ENCODE peak calls at places on chromosomes 6 and 20, in eight cellular contexts. D is breast epithelium, K is HCT116, E is ovary, O is A549, X is lower leg skin, Y is spleen, M is adrenal gland. W is an unnamed sample.

GRCh38 chr6:6875818-6876470 is 231.8 kb upstream of the RREB1 start:
- DNase-seq in X (no peak), K (peak; percentile 66), D (no peak), E (no peak), Y (no peak), M (peak; percentile 44), O (peak; percentile 59), W (no peak)

GRCh38 chr6:95231416-95231815 is 345.9 kb upstream of the MANEA start:
- DNase-seq in M (no peak), K (no peak), O (no peak), X (no peak), D (no peak), Y (no peak), E (no peak), W (no peak)

GRCh38 chr6:163815796-163816195 is 401.3 kb downstream of the QKI start:
- DNase-seq in X (peak; percentile 74), K (no peak), E (no peak), M (no peak), D (no peak), Y (no peak), O (no peak), W (no peak)

GRCh38 chr6:105810922-105811482 is 275.1 kb upstream of the PRDM1 start:
- DNase-seq in O (no peak), E (no peak), M (no peak), K (no peak), D (no peak), Y (no peak), X (no peak), W (no peak)

GRCh38 chr6:29419516-29419915 is 4.8 kb downstream of the OR12D1 start:
- DNase-seq in E (no peak), Y (no peak), D (no peak), K (no peak), O (no peak), M (no peak), X (no peak), W (no peak)

GRCh38 chr6:43893073-43893472 is 123.1 kb downstream of the VEGFA start:
- DNase-seq in E (no peak), O (no peak), X (no peak), Y (peak; percentile 57), D (no peak), K (no peak), M (peak; percentile 26), W (no peak)

GRCh38 chr6:117352466-117353081 is 73.2 kb downstream of the ROS1 start:
- DNase-seq in X (no peak), D (no peak), E (no peak), O (peak; percentile 13), K (peak; percentile 24), M (no peak), Y (no peak), W (no peak)

GRCh38 chr6:92110390-92110789 is 1309.0 kb downstream of the EPHA7 start:
- DNase-seq in X (no peak), D (no peak), Y (no peak), K (no peak), O (no peak), E (no peak), M (no peak), W (no peak)

GRCh38 chr6:26224940-26225847 is 138.0 kb downstream of the HFE start:
- DNase-seq in K (no peak), E (peak; percentile 65), Y (peak; percentile 82), X (no peak), O (no peak), D (no peak), M (no peak), W (no peak)

GRCh38 chr6:81834141-81834621 is 81.7 kb upstream of the TENT5A start:
- DNase-seq in O (no peak), D (no peak), X (no peak), E (peak; percentile 58), Y (no peak), K (no peak), M (peak; percentile 40), W (peak; percentile 70)

GRCh38 chr6:144415835-144416237 is 130.7 kb downstream of the UTRN start:
- DNase-seq in O (no peak), D (no peak), M (no peak), X (no peak), Y (no peak), E (no peak), K (no peak), W (no peak)

GRCh38 chr6:108941867-108942266 is 93.6 kb downstream of the ARMC2 start:
- DNase-seq in K (no peak), M (no peak), X (no peak), Y (no peak), E (no peak), D (no peak), O (no peak), W (no peak)

GRCh38 chr6:126337323-126337722 is 2.6 kb upstream of the CENPW start:
- DNase-seq in M (peak; percentile 22), K (no peak), E (no peak), D (peak; percentile 40), O (no peak), Y (no peak), X (no peak), W (no peak)

GRCh38 chr6:125480571-125480970 is 178.8 kb upstream of the HDDC2 start:
- DNase-seq in X (no peak), E (no peak), O (no peak), Y (no peak), D (no peak), M (no peak), K (no peak), W (no peak)

GRCh38 chr6:158516098-158516497 is 43.8 kb upstream of the TMEM181 start:
- DNase-seq in E (no peak), X (no peak), O (no peak), D (no peak), K (no peak), Y (no peak), M (no peak), W (no peak)

GRCh38 chr20:17972121-17972520 is 3.3 kb downstream of the MGME1 start:
- DNase-seq in Y (no peak), E (no peak), M (no peak), D (no peak), X (no peak), K (no peak), O (no peak), W (no peak)

GRCh38 chr20:9514461-9515210 is at the start of gene LAMP5:
- DNase-seq in K (no peak), E (no peak), M (peak; percentile 31), D (no peak), O (no peak), X (no peak), Y (no peak), W (no peak)

GRCh38 chr6:3228046-3228671 is 706 bp upstream of the TUBB2B start:
- DNase-seq in X (peak; percentile 86), E (no peak), O (no peak), D (no peak), M (no peak), K (no peak), Y (peak; percentile 77), W (no peak)

GRCh38 chr6:136791296-136792065 is 796 bp downstream of the MAP3K5 start:
- DNase-seq in O (peak; percentile 7), M (peak; percentile 63), D (peak; percentile 59), K (no peak), E (peak; percentile 73), Y (peak; percentile 94), X (peak; percentile 93), W (peak; percentile 75)
- TF ChIP-seq POLR2A in O (no peak), M (peak; percentile 70), D (no peak), K (no peak), E (peak; percentile 42), Y (peak; percentile 64), X (no peak), W (no peak)

DNA sequence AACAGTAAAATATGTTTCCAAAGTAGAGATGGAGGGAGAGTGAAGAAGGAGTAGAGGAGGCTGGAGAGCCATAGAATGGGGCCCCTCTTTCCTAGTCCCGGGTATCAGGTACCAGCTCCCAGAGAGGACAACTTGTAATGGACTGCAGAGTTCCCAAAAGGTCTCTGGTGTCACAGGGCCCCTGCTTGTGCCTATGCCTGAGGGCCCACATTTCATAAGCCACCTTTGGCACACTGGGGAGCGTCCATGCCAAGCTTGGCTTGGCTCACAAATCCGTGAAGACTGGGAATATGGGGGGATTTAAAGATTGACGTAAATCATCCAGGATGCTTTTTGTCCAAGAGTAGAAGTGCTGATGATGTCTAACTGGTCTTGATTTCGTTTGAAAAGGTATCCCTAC is 16.4 kb upstream of the SLC22A3 start:
- DNase-seq in O (no peak), Y (no peak), M (no peak), E (no peak), D (no peak), K (no peak), X (no peak), W (no peak)
- TF ChIP-seq POLR2A in O (no peak), Y (no peak), M (no peak), E (no peak), D (no peak), K (no peak), X (no peak), W (no peak)

DNA sequence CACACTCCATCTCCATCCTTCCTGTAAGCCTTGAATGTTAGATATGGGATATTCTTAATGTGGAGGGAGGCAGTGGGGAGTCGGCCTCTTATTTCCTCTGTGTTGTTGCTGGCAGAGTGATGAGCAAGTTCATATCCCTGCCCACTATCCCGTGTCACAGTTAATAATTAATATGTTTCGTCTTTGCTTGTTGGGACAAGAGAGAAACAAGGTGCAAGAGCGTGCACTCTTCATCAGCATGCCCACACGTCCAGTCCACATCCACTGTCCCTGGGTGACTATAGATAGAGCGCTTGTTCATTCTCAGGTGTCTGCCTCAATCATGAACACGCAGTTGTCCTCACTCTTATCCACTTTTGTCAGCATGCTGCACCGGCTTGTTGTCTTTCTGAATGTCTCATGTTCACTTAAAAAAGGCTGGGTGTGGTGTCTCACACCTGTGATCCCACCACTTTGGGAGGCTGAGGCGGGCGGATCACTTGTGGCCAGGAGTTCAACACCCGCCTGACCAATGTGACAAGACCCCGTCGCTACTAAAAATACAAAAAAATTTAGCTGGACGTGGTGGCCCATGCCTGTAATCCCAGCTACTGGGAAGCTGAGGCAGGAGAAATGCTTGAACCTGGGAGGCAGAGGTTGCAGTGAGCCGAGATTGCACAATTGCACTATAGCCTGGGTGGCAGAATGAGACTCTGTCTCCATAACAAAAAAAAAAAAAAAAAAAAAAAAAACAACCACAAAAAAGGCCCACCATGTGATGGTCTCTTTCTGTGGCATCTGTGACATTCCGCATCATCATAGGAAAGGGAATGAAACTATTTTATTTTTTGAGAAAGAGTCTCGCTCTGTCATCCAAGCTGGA is 34.2 kb downstream of the PPP1R3G start:
- DNase-seq in E (no peak), X (peak; percentile 32), K (no peak), O (no peak), M (no peak), Y (no peak), D (no peak), W (no peak)
- TF ChIP-seq POLR2A in E (no peak), X (no peak), K (no peak), O (no peak), M (no peak), Y (no peak), D (no peak), W (no peak)

DNA sequence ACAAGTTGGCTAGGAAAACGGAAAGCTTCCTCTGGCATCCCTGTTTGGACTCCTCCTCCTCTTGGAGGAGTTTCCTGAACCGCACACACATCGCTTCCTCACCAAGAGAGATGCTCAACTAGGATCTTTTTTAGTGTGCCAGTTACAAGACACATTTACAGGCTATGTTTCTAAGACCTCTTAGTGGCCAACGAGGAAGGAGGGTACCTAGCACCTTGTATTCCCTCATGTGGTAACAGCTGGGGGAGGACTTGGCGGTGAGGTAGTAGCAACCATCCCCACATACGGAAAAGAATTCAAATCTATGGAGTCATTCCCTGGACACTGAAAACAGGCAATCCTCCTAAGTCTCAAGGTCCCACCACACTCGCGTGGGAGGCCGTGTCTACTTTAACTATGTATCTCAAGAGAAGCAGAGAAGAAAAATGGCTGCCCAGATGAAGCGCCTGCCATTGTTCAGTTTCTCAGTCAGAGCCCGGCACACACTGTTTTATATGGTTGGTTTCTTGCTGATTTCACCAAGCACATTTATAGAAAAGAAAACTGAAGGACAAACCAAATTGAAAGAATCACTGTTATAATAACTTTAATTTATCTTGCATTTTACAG is 23.1 kb downstream of the EIF2S2 start:
- DNase-seq in X (peak; percentile 48), Y (no peak), D (no peak), K (no peak), M (no peak), E (no peak), O (no peak), W (no peak)
- TF ChIP-seq POLR2A in X (no peak), Y (no peak), D (no peak), K (no peak), M (no peak), E (no peak), O (no peak), W (no peak)

W was measured in heart left ventricle.